ENCODE peak calls at places on chromosomes 3 and 15, in ten cellular contexts. W, H, G, N, Z, J, K, B, F and A are unnamed samples.

GRCh38 chr15:34610388-34610787 is 26.9 kb upstream of the GOLGA8B start:
- DNase-seq in W (no peak), H (no peak), G (no peak), N (no peak), Z (no peak), J (no peak), K (no peak), B (no peak), F (no peak), A (no peak)

GRCh38 chr15:76894174-76894573 is 11.0 kb downstream of the SCAPER start:
- DNase-seq in W (no peak), H (no peak), G (no peak), N (no peak), Z (no peak), J (no peak), K (no peak), B (no peak), F (no peak), A (no peak)

GRCh38 chr3:127607675-127608361 is 9.6 kb downstream of the MCM2 start:
- DNase-seq in W (no peak), H (no peak), G (no peak), N (no peak), Z (no peak), J (no peak), K (no peak), B (no peak), F (no peak), A (no peak)

GRCh38 chr3:178259703-178260102 is 276.5 kb upstream of the KCNMB2 start:
- DNase-seq in W (no peak), H (no peak), G (no peak), N (no peak), Z (no peak), J (no peak), K (no peak), B (no peak), F (no peak), A (no peak)

GRCh38 chr15:100468265-100468664 is 60.5 kb downstream of the CERS3 start:
- DNase-seq in W (peak), H (no peak), G (no peak), N (no peak), Z (no peak), J (peak), K (peak), B (no peak), F (no peak), A (no peak)

GRCh38 chr3:129327510-129327909 is 48.8 kb downstream of the HMCES start:
- DNase-seq in W (no peak), H (no peak), G (no peak), N (no peak), Z (no peak), J (no peak), K (no peak), B (no peak), F (no peak), A (no peak)

GRCh38 chr3:51718547-51719412 is 11.9 kb downstream of the GRM2 start:
- DNase-seq in W (peak), H (peak), G (peak), N (no peak), Z (no peak), J (peak), K (peak), B (no peak), F (no peak), A (no peak)

GRCh38 chr3:44962606-44963393 is 13.2 kb downstream of the ZDHHC3 start:
- DNase-seq in W (peak), H (peak), G (no peak), N (no peak), Z (no peak), J (no peak), K (no peak), B (no peak), F (no peak), A (no peak)

GRCh38 chr15:70344666-70345065 is 246.9 kb upstream of the TLE3 start:
- DNase-seq in W (no peak), H (no peak), G (peak), N (no peak), Z (no peak), J (no peak), K (no peak), B (no peak), F (no peak), A (no peak)

GRCh38 chr15:63465104-63465503 is 39.3 kb upstream of the USP3 start:
- DNase-seq in W (peak), H (peak), G (no peak), N (no peak), Z (no peak), J (peak), K (no peak), B (no peak), F (no peak), A (peak)

GRCh38 chr3:32592696-32593353 is 22.2 kb upstream of the DYNC1LI1 start:
- DNase-seq in W (no peak), H (no peak), G (no peak), N (no peak), Z (no peak), J (no peak), K (no peak), B (no peak), F (no peak), A (no peak)

GRCh38 chr3:37631686-37632085 is 230.0 kb upstream of the CTDSPL start:
- DNase-seq in W (no peak), H (no peak), G (no peak), N (no peak), Z (no peak), J (no peak), K (no peak), B (no peak), F (no peak), A (no peak)

GRCh38 chr15:60396100-60396499 is 1.7 kb downstream of the ANXA2 start:
- DNase-seq in W (peak), H (no peak), G (no peak), N (no peak), Z (no peak), J (no peak), K (no peak), B (no peak), F (no peak), A (no peak)
- H3K4me3 ChIP-seq in W (peak), H (peak), G (peak), N (peak), Z (no peak), J (peak), K (peak), B (no peak), F (no peak), A (peak)

DNA sequence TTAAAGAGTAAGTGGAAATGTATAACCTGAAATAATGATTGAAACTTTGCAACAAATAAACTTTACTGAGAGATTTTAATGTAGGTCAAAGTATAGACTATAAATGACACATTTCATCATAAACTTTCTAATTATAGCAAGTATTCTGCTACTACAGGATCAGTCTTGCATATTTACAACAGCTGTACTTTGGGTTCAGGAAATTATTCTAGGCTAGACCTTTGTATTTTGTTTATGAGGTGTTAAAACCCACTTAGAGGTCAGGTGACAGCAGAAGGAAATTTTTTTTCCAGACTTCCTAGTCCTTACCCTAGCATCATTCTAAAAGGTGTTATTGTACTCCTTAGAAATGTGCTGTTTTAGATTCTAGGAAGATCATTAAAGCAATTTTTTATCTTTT is 2.3 kb downstream of the RNF7 start:
- DNase-seq in W (no peak), H (no peak), G (no peak), N (no peak), Z (no peak), J (no peak), K (no peak), B (no peak), F (no peak), A (no peak)
- H3K4me3 ChIP-seq in W (no peak), H (no peak), G (no peak), N (peak), Z (peak), J (no peak), K (peak), B (no peak), F (no peak), A (no peak)

GRCh38 chr3:149251186-149251585 is 29.6 kb upstream of the CP start:
- DNase-seq in W (no peak), H (no peak), G (no peak), N (no peak), Z (no peak), J (no peak), K (no peak), B (no peak), F (no peak), A (no peak)

GRCh38 chr3:149243540-149243939 is 21.9 kb upstream of the CP start:
- DNase-seq in W (no peak), H (no peak), G (no peak), N (no peak), Z (no peak), J (no peak), K (no peak), B (no peak), F (no peak), A (no peak)

GRCh38 chr3:149247025-149247710 is 25.5 kb upstream of the CP start:
- DNase-seq in W (peak), H (no peak), G (no peak), N (no peak), Z (no peak), J (peak), K (no peak), B (peak), F (no peak), A (no peak)

GRCh38 chr3:149247929-149248691 is 26.5 kb upstream of the CP start:
- DNase-seq in W (peak), H (no peak), G (no peak), N (no peak), Z (no peak), J (peak), K (no peak), B (no peak), F (no peak), A (no peak)

DNA sequence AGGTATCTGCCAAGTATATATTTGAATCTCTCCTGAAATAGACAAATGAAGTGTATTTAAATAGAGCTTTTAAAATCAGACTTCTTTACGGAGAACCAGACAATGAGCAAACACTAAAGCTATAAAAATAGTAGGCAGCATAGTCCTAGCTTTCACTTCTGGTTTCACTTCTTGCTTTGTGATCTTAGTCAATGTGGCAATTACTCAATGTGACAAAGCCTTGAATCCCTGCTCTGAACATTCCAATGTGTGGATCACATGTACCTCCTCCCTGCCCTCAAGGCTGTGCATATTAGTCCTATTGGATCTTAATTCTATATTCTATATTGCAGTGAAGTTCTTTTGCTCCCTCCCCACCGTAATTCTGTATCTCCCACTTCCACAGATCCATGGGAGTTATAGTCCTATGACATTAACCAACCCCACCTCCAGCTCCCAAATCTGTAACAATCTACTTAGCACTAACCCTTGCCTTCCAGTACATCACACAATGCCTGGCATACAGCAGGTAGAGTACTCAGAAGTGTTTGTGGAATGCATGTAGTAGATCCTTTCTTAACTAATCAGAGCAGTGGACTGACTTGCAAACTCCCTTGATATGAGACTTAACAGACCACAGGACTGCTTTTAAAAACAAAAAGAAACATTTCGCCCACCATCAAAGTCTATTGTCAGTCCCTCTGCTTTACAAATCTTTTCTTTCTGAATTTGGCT is 24.3 kb upstream of the CP start:
- DNase-seq in W (peak), H (peak), G (no peak), N (no peak), Z (no peak), J (peak), K (no peak), B (no peak), F (no peak), A (peak)
- H3K4me3 ChIP-seq in W (no peak), H (no peak), G (no peak), N (peak), Z (no peak), J (no peak), K (peak), B (no peak), F (no peak), A (no peak)

DNA sequence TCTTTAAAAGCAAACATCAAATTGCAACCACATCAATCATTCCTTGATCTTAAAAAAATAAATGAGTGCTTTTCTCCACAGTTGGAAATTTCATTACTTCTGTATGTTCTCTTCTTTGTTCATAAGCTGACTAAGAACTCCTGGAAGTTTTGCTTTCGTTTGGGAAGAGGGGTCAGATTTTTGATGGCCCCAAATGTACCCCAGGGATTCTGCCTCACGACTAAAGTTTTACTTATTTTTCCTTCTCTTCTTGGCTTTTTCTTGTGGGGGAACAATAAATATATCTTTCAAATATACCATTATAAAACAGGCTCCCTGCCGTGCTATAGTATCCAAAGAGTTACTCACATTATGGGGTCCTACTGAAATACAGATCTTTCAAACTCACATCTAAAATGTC is 215.0 kb upstream of the CDIN1 start:
- DNase-seq in W (no peak), H (no peak), G (no peak), N (no peak), Z (no peak), J (no peak), K (no peak), B (no peak), F (no peak), A (no peak)
- H3K4me3 ChIP-seq in W (no peak), H (no peak), G (no peak), N (no peak), Z (no peak), J (no peak), K (no peak), B (no peak), F (no peak), A (no peak)